ENCODE peak calls at places on chromosomes 16 and 17, in eight cellular contexts. R, F, V, K, J, W, N and A are unnamed samples.

GRCh38 chr17:62690168-62690897 is 62.9 kb downstream of the MRC2 start:
- DNase-seq in R (no peak), F (no peak), V (no peak), K (no peak), J (no peak), W (no peak), N (no peak), A (no peak)

GRCh38 chr16:3328643-3329042 is 23.3 kb downstream of the ZNF75A start:
- DNase-seq in R (no peak), F (no peak), V (no peak), K (no peak), J (no peak), W (no peak), N (no peak), A (no peak)

GRCh38 chr17:60901806-60902205 is 224.2 kb downstream of the BCAS3 start:
- DNase-seq in R (peak), F (no peak), V (no peak), K (no peak), J (no peak), W (peak), N (no peak), A (no peak)

GRCh38 chr16:75292691-75293090 is 41.3 kb upstream of the BCAR1 start:
- DNase-seq in R (no peak), F (no peak), V (no peak), K (no peak), J (no peak), W (no peak), N (no peak), A (no peak)

GRCh38 chr16:79598341-79599181 is 2.0 kb downstream of the MAF start:
- DNase-seq in R (no peak), F (peak), V (peak), K (peak), J (peak), W (peak), N (peak), A (peak)

GRCh38 chr17:54848368-54848987 is 52.2 kb upstream of the TOM1L1 start:
- DNase-seq in R (no peak), F (no peak), V (no peak), K (no peak), J (no peak), W (no peak), N (no peak), A (no peak)

GRCh38 chr17:882827-883585 is 96.6 kb downstream of the NXN start:
- DNase-seq in R (no peak), F (no peak), V (no peak), K (no peak), J (peak), W (peak), N (no peak), A (no peak)

GRCh38 chr16:81067166-81067565 is 9.9 kb downstream of the C16orf46 start:
- DNase-seq in R (no peak), F (no peak), V (no peak), K (no peak), J (no peak), W (no peak), N (no peak), A (no peak)

GRCh38 chr17:19705771-19706770 is 10.3 kb downstream of the SLC47A2 start:
- DNase-seq in R (no peak), F (no peak), V (no peak), K (peak), J (no peak), W (no peak), N (no peak), A (no peak)

GRCh38 chr17:50182783-50183438 is 17.1 kb downstream of the SGCA start:
- DNase-seq in R (no peak), F (no peak), V (no peak), K (no peak), J (no peak), W (peak), N (no peak), A (no peak)